ENCODE peak calls at places on chromosomes 6 and 20, in five cellular contexts. O is pancreas, X is frontal cortex, G is ecto neural progenitor cell, B is left colon. D is an unnamed sample.

GRCh38 chr6:125294036-125294435 is 7.7 kb downstream of the HDDC2 start:
- DNase-seq in O (no peak), B (no peak), X (no peak), G (no peak), D (no peak)

GRCh38 chr6:46706464-46706863 is 18.8 kb downstream of the TDRD6 start:
- DNase-seq in B (no peak), G (no peak), O (no peak), X (no peak), D (no peak)

GRCh38 chr6:6785163-6785521 is 196.6 kb downstream of the LY86 start:
- DNase-seq in B (no peak), G (no peak), X (no peak), O (peak; percentile 72), D (no peak)

GRCh38 chr6:134342211-134342610 is 24.3 kb upstream of the SGK1 start:
- DNase-seq in O (no peak), X (no peak), G (no peak), B (no peak), D (no peak)

GRCh38 chr6:157536218-157536534 is 155.2 kb downstream of the ZDHHC14 start:
- DNase-seq in X (no peak), O (no peak), G (no peak), B (no peak), D (no peak)

GRCh38 chr6:112773217-112773616 is 426.1 kb downstream of the RFPL4B start:
- DNase-seq in G (no peak), O (no peak), X (no peak), B (no peak), D (no peak)

GRCh38 chr6:69422474-69422873 is 374.3 kb downstream of the LMBRD1 start:
- DNase-seq in G (no peak), B (no peak), O (no peak), X (no peak), D (no peak)

GRCh38 chr6:11315743-11316437 is 83.4 kb upstream of the NEDD9 start:
- DNase-seq in G (no peak), X (no peak), O (no peak), B (peak; percentile 59), D (no peak)

GRCh38 chr20:34980543-34981213 is 25.0 kb downstream of the MYH7B start:
- DNase-seq in X (no peak), G (no peak), B (peak; percentile 66), O (no peak), D (no peak)